ENCODE peak calls at places on chromosomes 11 and 22, in six cellular contexts. V, B, G, K, H and Z are unnamed samples.

GRCh38 chr22:30822216-30823014 is 127.7 kb downstream of the OSBP2 start:
- DNase-seq in G (no peak), K (peak; percentile 16), V (no peak), H (peak; percentile 4), B (no peak), Z (peak; percentile 46)

GRCh38 chr11:12717851-12718291 is 43.6 kb downstream of the TEAD1 start:
- DNase-seq in G (no peak), K (no peak), B (no peak), H (no peak), V (no peak), Z (no peak)

GRCh38 chr22:35175392-35175791 is 81.9 kb upstream of the HMGXB4 start:
- DNase-seq in H (no peak), B (no peak), V (no peak), K (no peak), G (no peak), Z (no peak)

GRCh38 chr11:114262681-114263509 is 33.3 kb upstream of the NNMT start:
- DNase-seq in G (peak; percentile 41), V (no peak), K (peak; percentile 31), B (no peak), H (peak; percentile 82), Z (peak; percentile 34)

GRCh38 chr11:46710821-46711269 is 8.2 kb upstream of the F2 start:
- DNase-seq in V (no peak), G (peak; percentile 87), K (no peak), B (no peak), H (no peak), Z (no peak)

GRCh38 chr22:49726022-49726681 is 101.5 kb downstream of the BRD1 start:
- DNase-seq in G (no peak), K (no peak), B (no peak), H (no peak), V (no peak), Z (no peak)

GRCh38 chr11:37141707-37142106 is 543.7 kb upstream of the RAG2 start:
- DNase-seq in V (no peak), K (no peak), G (no peak), H (peak; percentile 7), B (no peak), Z (no peak)

GRCh38 chr22:24937114-24937513 is 9.4 kb downstream of the LHFPL7 start:
- DNase-seq in K (peak; percentile 10), G (no peak), B (no peak), H (peak; percentile 29), V (no peak), Z (peak; percentile 23)

GRCh38 chr22:30267382-30268302 is 991 bp upstream of the OSM start:
- DNase-seq in K (no peak), H (no peak), G (no peak), V (peak; percentile 56), B (no peak), Z (no peak)

GRCh38 chr11:67732045-67732787 is 57.8 kb upstream of the ALDH3B2 start:
- DNase-seq in V (no peak), K (no peak), H (peak; percentile 46), B (no peak), G (no peak), Z (peak; percentile 60)

DNA sequence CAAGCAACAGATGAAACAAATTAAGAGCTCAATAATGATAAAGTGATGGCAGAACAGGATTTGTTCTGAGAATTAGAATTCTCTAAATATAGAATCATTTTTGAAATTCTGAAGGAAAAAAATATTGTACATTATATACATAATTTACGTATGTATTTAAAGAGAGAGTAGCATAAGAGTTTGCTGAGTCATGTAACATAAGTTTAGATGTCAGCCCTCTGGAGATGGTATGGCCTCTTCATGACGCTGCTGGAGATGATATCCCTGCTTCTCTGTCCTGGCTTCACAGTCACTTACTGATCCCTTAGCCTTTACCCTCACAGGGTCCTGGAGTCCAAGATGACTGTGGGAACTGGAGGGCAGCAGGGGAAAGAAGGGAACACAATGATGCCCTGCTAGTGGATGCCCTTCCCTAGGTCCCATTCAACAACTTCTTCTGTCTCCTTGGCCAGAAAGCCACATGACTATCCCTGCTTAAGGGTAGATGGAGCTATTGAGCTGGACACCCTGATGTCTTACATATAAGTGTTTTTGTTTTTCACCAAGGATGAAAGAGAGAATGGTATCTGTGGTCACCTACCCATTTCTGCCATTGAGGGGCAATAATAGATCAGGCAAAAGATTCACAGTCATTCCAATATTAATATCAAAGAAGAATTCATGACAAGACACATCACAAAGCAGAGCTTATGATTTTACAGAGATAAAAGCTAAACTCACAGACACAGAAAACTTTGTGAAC is 753.1 kb downstream of the TBC1D22A start:
- DNase-seq in G (no peak), K (no peak), B (no peak), H (no peak), V (no peak), Z (no peak)
- TF ChIP-seq CTCF in G (no peak), K (no peak), B (no peak), H (no peak), V (peak; percentile 16), Z (no peak)

GRCh38 chr11:86115542-86116385 is 46.9 kb upstream of the PICALM start:
- DNase-seq in B (no peak), G (no peak), K (no peak), H (no peak), V (no peak), Z (no peak)
- TF ChIP-seq CTCF in B (no peak), G (no peak), K (no peak), H (no peak), V (no peak), Z (no peak)

DNA sequence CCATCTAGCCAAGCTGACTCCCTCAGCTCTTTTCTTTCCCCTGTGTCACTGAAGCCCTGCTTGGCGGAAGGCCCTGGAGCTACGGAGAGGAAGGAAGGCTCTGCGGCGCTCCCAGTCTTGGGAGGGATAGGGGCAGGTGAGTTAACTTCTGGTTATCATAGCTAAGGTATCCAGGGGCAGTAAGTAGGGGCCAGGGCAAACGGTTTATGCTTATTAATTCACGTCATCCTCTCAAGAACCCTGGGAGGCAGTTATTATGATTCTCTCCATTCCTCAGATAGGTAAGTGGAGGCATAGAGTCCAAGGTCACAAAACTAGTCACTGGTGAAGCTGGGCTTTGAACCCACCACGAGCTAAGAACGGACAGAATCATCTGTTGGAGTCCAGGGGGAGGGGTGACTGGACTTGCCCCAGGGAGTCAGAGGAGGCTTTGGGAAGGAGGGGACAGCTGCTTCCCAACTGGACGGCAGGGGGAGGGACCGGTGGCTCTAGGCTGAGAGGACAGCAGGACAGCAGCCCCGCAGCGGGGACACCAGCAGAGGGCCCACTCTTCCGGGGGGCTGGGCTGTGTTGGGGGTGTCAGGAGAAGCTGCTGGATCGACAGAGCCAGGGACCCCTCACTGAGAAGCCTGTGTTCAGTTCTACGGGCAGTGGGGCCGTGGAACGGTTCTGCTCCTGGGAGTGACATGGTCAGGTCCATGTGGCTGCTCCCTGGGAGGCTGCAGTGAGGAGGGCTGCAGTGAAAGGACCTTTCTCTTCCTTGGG is 3.5 kb downstream of the BAIAP2L2 start:
- DNase-seq in K (no peak), H (no peak), G (peak; percentile 25), B (no peak), V (peak; percentile 53), Z (no peak)
- TF ChIP-seq CTCF in K (no peak), H (no peak), G (no peak), B (no peak), V (no peak), Z (no peak)

GRCh38 chr11:119101367-119101758 is 290 bp downstream of the DPAGT1 start:
- DNase-seq in K (no peak), H (no peak), G (no peak), V (no peak), B (no peak), Z (peak; percentile 61)
- TF ChIP-seq CTCF in K (peak; percentile 32), H (no peak), G (no peak), V (no peak), B (no peak), Z (no peak)

DNA sequence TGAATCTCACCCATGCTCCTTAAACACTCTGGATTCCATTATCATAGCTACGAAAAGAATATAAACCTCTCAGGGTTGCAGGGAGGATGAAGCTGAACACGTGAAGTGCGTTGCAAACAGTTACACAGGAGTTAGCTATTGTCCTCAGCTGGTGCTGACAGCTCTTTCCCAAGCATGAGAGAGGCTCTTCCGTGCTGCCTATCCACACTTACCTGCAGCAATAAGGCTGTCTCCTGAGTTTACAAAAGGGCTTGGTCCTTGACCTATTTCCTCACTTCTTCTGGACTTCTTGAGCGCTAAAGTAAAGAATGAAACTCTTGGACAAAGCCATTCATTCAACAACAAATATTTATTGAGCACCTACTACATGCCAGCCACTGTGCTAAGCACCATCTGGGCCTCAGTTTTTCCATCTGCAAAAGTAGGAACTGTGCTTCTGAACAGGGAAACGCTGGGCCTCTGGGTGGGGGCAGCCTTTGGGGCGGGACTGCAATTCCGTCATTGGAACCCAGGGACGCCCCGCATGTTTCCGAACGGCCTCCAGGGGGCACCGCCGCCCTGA is 749 bp upstream of the ARL2 start:
- DNase-seq in V (peak; percentile 91), B (peak; percentile 93), H (no peak), G (peak; percentile 93), K (peak; percentile 86), Z (peak; percentile 90)
- TF ChIP-seq CTCF in V (peak; percentile 87), B (no peak), H (peak; percentile 84), G (peak; percentile 85), K (peak; percentile 80), Z (peak; percentile 60)

GRCh38 chr11:65491163-65491465 is 7.7 kb upstream of the MALAT1 start:
- DNase-seq in K (no peak), V (peak; percentile 45), B (no peak), G (no peak), H (no peak), Z (peak; percentile 10)
- TF ChIP-seq CTCF in K (no peak), V (no peak), B (no peak), G (no peak), H (no peak), Z (no peak)

DNA sequence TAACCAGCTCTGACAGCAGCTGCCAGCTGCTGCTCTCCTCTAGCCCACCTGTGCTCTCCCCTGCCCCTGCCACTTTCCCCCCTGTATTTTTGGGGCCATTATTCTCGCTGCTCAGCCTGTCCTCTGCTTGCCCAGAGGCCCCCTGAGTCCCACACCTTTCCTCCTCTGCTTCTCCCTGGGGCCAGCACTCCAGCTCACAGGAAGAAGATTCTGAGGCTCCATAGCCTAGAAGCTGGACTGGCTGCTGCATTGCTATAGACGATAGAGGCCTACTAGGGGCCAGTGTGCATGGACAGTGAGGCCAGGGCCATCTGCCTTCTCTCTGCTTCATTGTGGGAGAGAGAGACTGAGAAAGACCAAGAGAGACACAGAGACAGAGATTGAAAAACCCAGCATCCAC is 679 bp downstream of the OMP start:
- DNase-seq in G (no peak), V (no peak), B (no peak), H (no peak), K (no peak), Z (no peak)
- TF ChIP-seq CTCF in G (no peak), V (no peak), B (no peak), H (no peak), K (no peak), Z (no peak)

GRCh38 chr11:107438148-107438547 is 19.5 kb downstream of the CWF19L2 start:
- DNase-seq in V (no peak), B (no peak), H (no peak), K (no peak), G (no peak), Z (no peak)
- TF ChIP-seq CTCF in V (peak; percentile 10), B (no peak), H (no peak), K (no peak), G (no peak), Z (no peak)